ENCODE peak calls at places on chromosomes 6 and 20, in five cellular contexts. M is cortex of kidney; O is IMR-90; T is mammary epithelial cell; H is stimulated activated CD4-positive, alpha-beta T cell treated with anti-CD3 and anti-CD28 coated beads, Interleukin-1b, Interleukin-23, amount 100 ng/mL, for 48 hours. Y is an unnamed sample.

GRCh38 chr6:67606905-67607828 is 1027.9 kb upstream of the ADGRB3 start:
- DNase-seq in M (no peak), O (peak; percentile 1), T (no peak), H (no peak), Y (no peak)

GRCh38 chr20:41616228-41616627 is 1.9 kb downstream of the CHD6 start:
- DNase-seq in M (no peak), O (peak; percentile 19), T (no peak), H (no peak), Y (no peak)

GRCh38 chr6:13273931-13274706 is 54.2 kb downstream of the TBC1D7 start:
- DNase-seq in M (no peak), O (no peak), T (no peak), H (peak; percentile 51), Y (no peak)

GRCh38 chr6:139135578-139136545 is 982 bp downstream of the HECA start:
- DNase-seq in M (no peak), O (peak; percentile 11), T (peak; percentile 39), H (peak; percentile 46), Y (peak; percentile 28)

GRCh38 chr20:61951695-61952533 is 113.8 kb downstream of the TAF4 start:
- DNase-seq in M (no peak), O (peak; percentile 28), T (no peak), H (no peak), Y (no peak)

GRCh38 chr20:10090588-10091166 is 55.9 kb downstream of the ANKEF1 start:
- DNase-seq in M (no peak), O (peak; percentile 53), T (peak; percentile 58), H (peak; percentile 19), Y (peak; percentile 29)

GRCh38 chr6:2534406-2535139 is 216.1 kb downstream of the MYLK4 start:
- DNase-seq in M (no peak), O (no peak), T (no peak), H (no peak), Y (no peak)

GRCh38 chr20:43755390-43755789 is 28.6 kb upstream of the GTSF1L start:
- DNase-seq in M (no peak), O (peak; percentile 84), T (no peak), H (no peak), Y (no peak)

GRCh38 chr6:30730611-30731435 is 10.7 kb downstream of the TUBB start:
- DNase-seq in M (no peak), O (peak; percentile 47), T (peak; percentile 88), H (peak; percentile 91), Y (peak; percentile 49)

GRCh38 chr20:47350181-47350550 is 6.3 kb downstream of the ZMYND8 start:
- DNase-seq in M (no peak), O (no peak), T (no peak), H (no peak), Y (no peak)

GRCh38 chr6:137728386-137729349 is 138.4 kb upstream of the TNFAIP3 start:
- DNase-seq in M (no peak), O (peak; percentile 88), T (peak; percentile 99), H (no peak), Y (no peak)

GRCh38 chr20:33830371-33830770 is 19.2 kb downstream of the CHMP4B start:
- DNase-seq in M (no peak), O (peak; percentile 46), T (no peak), H (no peak), Y (no peak)

GRCh38 chr20:58433759-58434158 is 44.7 kb downstream of the VAPB start:
- DNase-seq in M (no peak), O (peak; percentile 89), T (peak; percentile 42), H (no peak), Y (no peak)

GRCh38 chr20:43680976-43681375 is 14.1 kb downstream of the MYBL2 start:
- DNase-seq in M (no peak), O (no peak), T (no peak), H (no peak), Y (no peak)

GRCh38 chr6:150323205-150323604 is 45.6 kb upstream of the IYD start:
- DNase-seq in M (no peak), O (no peak), T (no peak), H (no peak), Y (no peak)

GRCh38 chr6:15498640-15499039 is 164.2 kb downstream of the DTNBP1 start:
- DNase-seq in M (no peak), O (no peak), T (peak; percentile 32), H (no peak), Y (no peak)

GRCh38 chr6:14423330-14423729 is 305.8 kb downstream of the CD83 start:
- DNase-seq in M (no peak), O (peak; percentile 3), T (no peak), H (no peak), Y (no peak)

GRCh38 chr6:14932485-14933178 is 313.2 kb upstream of the JARID2 start:
- DNase-seq in M (no peak), O (no peak), T (no peak), H (no peak), Y (peak; percentile 18)

GRCh38 chr6:120302041-120302440 is 952.5 kb upstream of the MAN1A1 start:
- DNase-seq in M (no peak), O (no peak), T (no peak), H (no peak), Y (no peak)

GRCh38 chr6:159819932-159820640 is 20.0 kb downstream of the PNLDC1 start:
- DNase-seq in M (no peak), O (no peak), T (no peak), H (peak; percentile 31), Y (no peak)

GRCh38 chr6:90293319-90293937 is 3.2 kb downstream of the BACH2 start:
- DNase-seq in M (no peak), O (peak; percentile 8), T (no peak), H (no peak), Y (no peak)

GRCh38 chr6:144585217-144585814 is 300.2 kb downstream of the UTRN start:
- DNase-seq in M (no peak), O (peak; percentile 58), T (peak; percentile 25), H (no peak), Y (no peak)

GRCh38 chr6:149766156-149766768 is 16.7 kb downstream of the PCMT1 start:
- DNase-seq in M (no peak), O (peak; percentile 61), T (peak; percentile 45), H (no peak), Y (no peak)

GRCh38 chr20:44142416-44142815 is 44.6 kb downstream of the JPH2 start:
- DNase-seq in M (no peak), O (peak; percentile 50), T (no peak), H (no peak), Y (no peak)

GRCh38 chr6:140071115-140071514 is 696.7 kb upstream of the CITED2 start:
- DNase-seq in M (no peak), O (peak; percentile 86), T (peak; percentile 55), H (no peak), Y (no peak)

GRCh38 chr6:16736856-16737255 is 24.4 kb downstream of the ATXN1 start:
- DNase-seq in M (no peak), O (no peak), T (no peak), H (no peak), Y (no peak)

GRCh38 chr20:59183751-59184150 is 20.1 kb downstream of the ZNF831 start:
- DNase-seq in M (no peak), O (no peak), T (no peak), H (no peak), Y (no peak)

GRCh38 chr6:163706688-163707087 is 292.2 kb downstream of the QKI start:
- DNase-seq in M (no peak), O (no peak), T (no peak), H (no peak), Y (no peak)

GRCh38 chr6:85459224-85459901 is 9.5 kb downstream of the NT5E start:
- DNase-seq in M (no peak), O (peak; percentile 82), T (peak; percentile 55), H (no peak), Y (no peak)

GRCh38 chr6:168206186-168206585 is 113.4 kb downstream of the DACT2 start:
- DNase-seq in M (no peak), O (no peak), T (no peak), H (no peak), Y (no peak)

GRCh38 chr6:46044876-46045617 is 29.4 kb upstream of the CLIC5 start:
- DNase-seq in M (no peak), O (peak; percentile 74), T (peak; percentile 90), H (peak; percentile 39), Y (no peak)